ENCODE peak calls at places on chromosomes 7 and 10, in five cellular contexts. One of them, this sample, is unnamed.

GRCh38 chr10:44046605-44047004 is 338.3 kb downstream of the CXCL12 start:
- DNase-seq in H4: peak
- DNase-seq in putamen: peak
- DNase-seq in AG08396: no peak
- DNase-seq in pancreas: peak
- DNase-seq in this sample: no peak

GRCh38 chr10:49332333-49332732 is 33.4 kb downstream of the C10orf71 start:
- DNase-seq in H4: no peak
- DNase-seq in putamen: no peak
- DNase-seq in AG08396: no peak
- DNase-seq in pancreas: no peak
- DNase-seq in this sample: no peak

GRCh38 chr7:2011266-2012043 is 221.3 kb downstream of the MAD1L1 start:
- DNase-seq in H4: no peak
- DNase-seq in putamen: no peak
- DNase-seq in AG08396: no peak
- DNase-seq in pancreas: no peak
- DNase-seq in this sample: peak

GRCh38 chr7:155203882-155204691 is 93.6 kb upstream of the INSIG1 start:
- DNase-seq in H4: no peak
- DNase-seq in putamen: no peak
- DNase-seq in AG08396: no peak
- DNase-seq in pancreas: peak
- DNase-seq in this sample: no peak

GRCh38 chr7:112199035-112199655 is 7.1 kb downstream of the DOCK4 start:
- DNase-seq in H4: no peak
- DNase-seq in putamen: no peak
- DNase-seq in AG08396: no peak
- DNase-seq in pancreas: no peak
- DNase-seq in this sample: no peak

GRCh38 chr7:70681847-70682350 is 450.0 kb upstream of the GALNT17 start:
- DNase-seq in H4: no peak
- DNase-seq in putamen: no peak
- DNase-seq in AG08396: no peak
- DNase-seq in pancreas: no peak
- DNase-seq in this sample: no peak

GRCh38 chr7:33678675-33679335 is 226.5 kb upstream of the BMPER start:
- DNase-seq in H4: no peak
- DNase-seq in putamen: no peak
- DNase-seq in AG08396: no peak
- DNase-seq in pancreas: no peak
- DNase-seq in this sample: no peak

GRCh38 chr10:72056932-72057751 is 31.2 kb downstream of the SPOCK2 start:
- DNase-seq in H4: no peak
- DNase-seq in putamen: no peak
- DNase-seq in AG08396: no peak
- DNase-seq in pancreas: peak
- DNase-seq in this sample: no peak

GRCh38 chr10:30215631-30216030 is 133.4 kb downstream of the MTPAP start:
- DNase-seq in H4: no peak
- DNase-seq in putamen: no peak
- DNase-seq in AG08396: no peak
- DNase-seq in pancreas: no peak
- DNase-seq in this sample: no peak

GRCh38 chr10:132222726-132223125 is 36.0 kb downstream of the DPYSL4 start:
- DNase-seq in H4: no peak
- DNase-seq in putamen: no peak
- DNase-seq in AG08396: no peak
- DNase-seq in pancreas: no peak
- DNase-seq in this sample: no peak

GRCh38 chr10:6211341-6212265 is 8.9 kb downstream of the PFKFB3 start:
- DNase-seq in H4: no peak
- DNase-seq in putamen: peak
- DNase-seq in AG08396: peak
- DNase-seq in pancreas: no peak
- DNase-seq in this sample: no peak

GRCh38 chr7:151346180-151346769 is 4.7 kb downstream of the NUB1 start:
- DNase-seq in H4: no peak
- DNase-seq in putamen: no peak
- DNase-seq in AG08396: no peak
- DNase-seq in pancreas: no peak
- DNase-seq in this sample: no peak

GRCh38 chr10:24209946-24210491 is 1.1 kb downstream of the KIAA1217 start:
- DNase-seq in H4: peak
- DNase-seq in putamen: peak
- DNase-seq in AG08396: peak
- DNase-seq in pancreas: peak
- DNase-seq in this sample: no peak

This sample was measured in activated naive CD8-positive, alpha-beta T cell treated with anti-CD3 and anti-CD28 coated beads, Interleukin-2, amount 10 ng/mL, durations not matched to agents 7 days and 5 days.